ENCODE peak calls at places on chromosomes 6 and 20, in four cellular contexts. One of them, this sample, is unnamed.

GRCh38 chr20:24027229-24027628 is 38.6 kb upstream of the GGTLC1 start:
- DNase-seq in K562: no peak
- DNase-seq in H1: no peak
- DNase-seq in HepG2: no peak
- DNase-seq in this sample: peak; percentile 90

GRCh38 chr20:11646359-11646758 is 271.3 kb upstream of the BTBD3 start:
- DNase-seq in K562: no peak
- DNase-seq in H1: no peak
- DNase-seq in HepG2: no peak
- DNase-seq in this sample: no peak

GRCh38 chr6:164108869-164109769 is 694.6 kb downstream of the QKI start:
- DNase-seq in K562: no peak
- DNase-seq in H1: no peak
- DNase-seq in HepG2: no peak
- DNase-seq in this sample: peak; percentile 17

GRCh38 chr20:1130849-1131248 is 12.4 kb downstream of the PSMF1 start:
- DNase-seq in K562: no peak
- DNase-seq in H1: no peak
- DNase-seq in HepG2: no peak
- DNase-seq in this sample: no peak

GRCh38 chr6:97195117-97195516 is 87.9 kb downstream of the MMS22L start:
- DNase-seq in K562: no peak
- DNase-seq in H1: no peak
- DNase-seq in HepG2: no peak
- DNase-seq in this sample: peak; percentile 28

GRCh38 chr6:75207211-75207984 is 1.5 kb upstream of the COL12A1 start:
- DNase-seq in K562: no peak
- DNase-seq in H1: no peak
- DNase-seq in HepG2: no peak
- DNase-seq in this sample: peak; percentile 28

GRCh38 chr6:51844391-51844735 is 243.1 kb downstream of the PKHD1 start:
- DNase-seq in K562: no peak
- DNase-seq in H1: no peak
- DNase-seq in HepG2: no peak
- DNase-seq in this sample: no peak

GRCh38 chr6:79984261-79984660 is 20.2 kb upstream of the TTK start:
- DNase-seq in K562: no peak
- DNase-seq in H1: no peak
- DNase-seq in HepG2: peak; percentile 14
- DNase-seq in this sample: peak; percentile 2

GRCh38 chr6:18076231-18076630 is 46.2 kb downstream of the NHLRC1 start:
- DNase-seq in K562: no peak
- DNase-seq in H1: no peak
- DNase-seq in HepG2: no peak
- DNase-seq in this sample: no peak

GRCh38 chr6:42009844-42010184 is 40.5 kb upstream of the TAF8 start:
- DNase-seq in K562: peak; percentile 24
- DNase-seq in H1: no peak
- DNase-seq in HepG2: no peak
- DNase-seq in this sample: no peak

GRCh38 chr6:13334953-13335352 is 6.6 kb upstream of the TBC1D7 start:
- DNase-seq in K562: no peak
- DNase-seq in H1: no peak
- DNase-seq in HepG2: no peak
- DNase-seq in this sample: peak; percentile 89

GRCh38 chr20:38892091-38892981 is 33.9 kb upstream of the FAM83D start:
- DNase-seq in K562: no peak
- DNase-seq in H1: no peak
- DNase-seq in HepG2: no peak
- DNase-seq in this sample: no peak

GRCh38 chr6:127518710-127519468 is at the start of gene MTCL3:
- DNase-seq in K562: no peak
- DNase-seq in H1: peak; percentile 43
- DNase-seq in HepG2: no peak
- DNase-seq in this sample: no peak

GRCh38 chr6:73566954-73567591 is 46.2 kb upstream of the EEF1A1 start:
- DNase-seq in K562: peak; percentile 26
- DNase-seq in H1: no peak
- DNase-seq in HepG2: peak; percentile 96
- DNase-seq in this sample: peak; percentile 32

GRCh38 chr6:139124887-139125672 is 9.8 kb upstream of the HECA start:
- DNase-seq in K562: peak; percentile 32
- DNase-seq in H1: no peak
- DNase-seq in HepG2: peak; percentile 61
- DNase-seq in this sample: peak; percentile 26

GRCh38 chr6:44809256-44809655 is 421.8 kb downstream of the CDC5L start:
- DNase-seq in K562: no peak
- DNase-seq in H1: no peak
- DNase-seq in HepG2: no peak
- DNase-seq in this sample: no peak

GRCh38 chr20:38957915-38958485 is 4.1 kb upstream of the DHX35 start:
- DNase-seq in K562: no peak
- DNase-seq in H1: no peak
- DNase-seq in HepG2: no peak
- DNase-seq in this sample: no peak

GRCh38 chr6:18011287-18011686 is 23.9 kb upstream of the KIF13A start:
- DNase-seq in K562: no peak
- DNase-seq in H1: no peak
- DNase-seq in HepG2: no peak
- DNase-seq in this sample: no peak

GRCh38 chr20:21498646-21499045 is 15.2 kb downstream of the NKX2-2 start:
- DNase-seq in K562: no peak
- DNase-seq in H1: no peak
- DNase-seq in HepG2: no peak
- DNase-seq in this sample: no peak

GRCh38 chr20:62708591-62709536 is at the start of gene NTSR1:
- DNase-seq in K562: peak; percentile 45
- DNase-seq in H1: no peak
- DNase-seq in HepG2: no peak
- DNase-seq in this sample: no peak

GRCh38 chr20:13458860-13459451 is 179.8 kb downstream of the TASP1 start:
- DNase-seq in K562: peak; percentile 39
- DNase-seq in H1: no peak
- DNase-seq in HepG2: peak; percentile 61
- DNase-seq in this sample: peak; percentile 35

GRCh38 chr20:49280463-49281058 is 2.7 kb upstream of the ZNFX1 start:
- DNase-seq in K562: no peak
- DNase-seq in H1: no peak
- DNase-seq in HepG2: no peak
- DNase-seq in this sample: no peak

GRCh38 chr6:144957236-144957937 is 672.3 kb downstream of the UTRN start:
- DNase-seq in K562: no peak
- DNase-seq in H1: no peak
- DNase-seq in HepG2: no peak
- DNase-seq in this sample: no peak

GRCh38 chr6:75143186-75143585 is 62.7 kb downstream of the COL12A1 start:
- DNase-seq in K562: no peak
- DNase-seq in H1: no peak
- DNase-seq in HepG2: no peak
- DNase-seq in this sample: no peak

GRCh38 chr6:112163295-112164257 is 76.2 kb downstream of the FAM229B start:
- DNase-seq in K562: peak; percentile 72
- DNase-seq in H1: peak; percentile 50
- DNase-seq in HepG2: peak; percentile 61
- DNase-seq in this sample: no peak

GRCh38 chr6:70839286-70840266 is 117.3 kb downstream of the B3GAT2 start:
- DNase-seq in K562: no peak
- DNase-seq in H1: no peak
- DNase-seq in HepG2: peak; percentile 34
- DNase-seq in this sample: no peak

GRCh38 chr6:70838907-70839285 is 118.0 kb downstream of the B3GAT2 start:
- DNase-seq in K562: no peak
- DNase-seq in H1: no peak
- DNase-seq in HepG2: peak; percentile 8
- DNase-seq in this sample: no peak

GRCh38 chr6:70831427-70831826 is 125.4 kb downstream of the B3GAT2 start:
- DNase-seq in K562: no peak
- DNase-seq in H1: no peak
- DNase-seq in HepG2: no peak
- DNase-seq in this sample: no peak

GRCh38 chr6:70834520-70834919 is 122.3 kb downstream of the B3GAT2 start:
- DNase-seq in K562: no peak
- DNase-seq in H1: no peak
- DNase-seq in HepG2: no peak
- DNase-seq in this sample: no peak
- TF ChIP-seq JUN in K562: no peak
- TF ChIP-seq JUN in H1: no peak
- TF ChIP-seq JUN in HepG2: no peak
- TF ChIP-seq JUN in this sample: no peak

GRCh38 chr6:168494726-168495125 is 53.7 kb downstream of the SMOC2 start:
- DNase-seq in K562: no peak
- DNase-seq in H1: no peak
- DNase-seq in HepG2: no peak
- DNase-seq in this sample: no peak
- H3K9me3 ChIP-seq in K562: no peaks in the 10 kb centered on the region
- H3K9me3 ChIP-seq in H1: no peaks in the 10 kb centered on the region
- H3K9me3 ChIP-seq in HepG2: no peaks in the 10 kb centered on the region
- H3K9me3 ChIP-seq in this sample: no peaks in the 10 kb centered on the region

GRCh38 chr6:137926985-137927384 is 59.9 kb downstream of the TNFAIP3 start:
- DNase-seq in K562: no peak
- DNase-seq in H1: no peak
- DNase-seq in HepG2: no peak
- DNase-seq in this sample: no peak

GRCh38 chr6:137926207-137926731 is 59.2 kb downstream of the TNFAIP3 start:
- DNase-seq in K562: peak; percentile 33
- DNase-seq in H1: peak; percentile 23
- DNase-seq in HepG2: no peak
- DNase-seq in this sample: peak; percentile 25

GRCh38 chr6:137925299-137925698 is 58.2 kb downstream of the TNFAIP3 start:
- DNase-seq in K562: no peak
- DNase-seq in H1: no peak
- DNase-seq in HepG2: no peak
- DNase-seq in this sample: no peak

GRCh38 chr6:137928286-137928685 is 61.2 kb downstream of the TNFAIP3 start:
- DNase-seq in K562: no peak
- DNase-seq in H1: no peak
- DNase-seq in HepG2: no peak
- DNase-seq in this sample: no peak

DNA sequence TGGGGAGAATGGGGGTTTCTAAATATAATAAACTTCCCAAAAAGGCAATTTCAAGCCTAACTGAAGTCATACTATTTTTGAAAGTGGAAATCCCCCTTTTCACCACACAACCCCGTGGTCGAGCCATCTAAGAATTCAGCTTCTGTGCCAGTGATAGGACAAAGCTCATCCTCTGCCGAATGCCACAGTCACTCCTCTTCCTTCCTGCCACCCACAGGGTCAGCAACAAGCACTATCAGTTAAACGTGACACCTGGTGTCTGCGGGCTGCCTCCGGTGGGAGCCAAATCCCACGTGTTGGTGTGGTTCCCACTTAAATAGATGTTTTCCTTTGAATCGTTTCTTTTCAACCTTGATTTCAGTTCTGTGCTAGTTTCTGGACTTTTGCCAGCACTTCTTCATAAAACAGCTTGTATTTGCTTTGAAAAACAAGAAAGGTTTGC is 60.7 kb downstream of the TNFAIP3 start:
- DNase-seq in K562: no peak
- DNase-seq in H1: no peak
- DNase-seq in HepG2: no peak
- DNase-seq in this sample: peak; percentile 52
- TF ChIP-seq POLR2AphosphoS5 in K562: no peak
- TF ChIP-seq POLR2AphosphoS5 in H1: no peak
- TF ChIP-seq POLR2AphosphoS5 in HepG2: no peak
- TF ChIP-seq POLR2AphosphoS5 in this sample: no peak

GRCh38 chr6:156395276-156395675 is 381.9 kb upstream of the ARID1B start:
- DNase-seq in K562: no peak
- DNase-seq in H1: no peak
- DNase-seq in HepG2: no peak
- DNase-seq in this sample: no peak
- TF ChIP-seq JUN in K562: no peak
- TF ChIP-seq JUN in H1: no peak
- TF ChIP-seq JUN in HepG2: no peak
- TF ChIP-seq JUN in this sample: no peak

This sample was measured in endothelial cell of umbilical vein.